ENCODE peak calls at places on chromosomes 4 and X, in six cellular contexts. Z, E, M, J, V and Q are unnamed samples. For H3K9me3, the result is how much of the 10 kb centered on the place peaks cover.

GRCh38 chr4:137359691-137360315 is 172.5 kb downstream of the PCDH18 start:
- DNase-seq in M (no peak), J (no peak), E (no peak), V (peak), Z (peak), Q (no peak)

GRCh38 chrX:53695901-53696300 is 9.4 kb upstream of the HUWE1 start:
- DNase-seq in V (no peak), J (no peak), M (no peak), E (no peak), Z (no peak), Q (no peak)

GRCh38 chr4:57193164-57193810 is 83.1 kb upstream of the IGFBP7 start:
- DNase-seq in V (peak), M (no peak), J (no peak), Z (no peak), E (no peak), Q (no peak)

GRCh38 chr4:82984459-82984858 is 26.2 kb downstream of the LIN54 start:
- DNase-seq in E (peak), V (no peak), Z (peak), M (no peak), J (no peak), Q (no peak)

GRCh38 chr4:6633091-6633906 is 7.2 kb upstream of the MRFAP1 start:
- DNase-seq in E (peak), V (peak), Z (peak), M (no peak), J (no peak), Q (no peak)

GRCh38 chrX:71607488-71607887 is 10.8 kb downstream of the CXCR3 start:
- DNase-seq in M (no peak), V (no peak), E (no peak), J (no peak), Z (no peak), Q (no peak)

GRCh38 chr4:7171191-7171900 is 21.0 kb upstream of the SORCS2 start:
- DNase-seq in E (no peak), V (no peak), J (no peak), Z (no peak), M (peak), Q (no peak)

GRCh38 chrX:23805379-23805778 is 22.4 kb downstream of the SAT1 start:
- DNase-seq in J (no peak), V (peak), M (no peak), E (no peak), Z (no peak), Q (no peak)

GRCh38 chr4:90127223-90127705 is at the start of gene CCSER1:
- DNase-seq in V (peak), Z (peak), E (peak), M (peak), J (no peak), Q (peak)

GRCh38 chrX:29948653-29949052 is 266.7 kb upstream of the MAGEB2 start:
- DNase-seq in E (peak), M (no peak), J (no peak), V (no peak), Z (peak), Q (no peak)

GRCh38 chr4:155405059-155405458 is 28.3 kb upstream of the MAP9 start:
- DNase-seq in E (no peak), Z (peak), M (no peak), J (no peak), V (no peak), Q (no peak)

GRCh38 chrX:1486749-1487361 is 34.1 kb upstream of the ASMTL start:
- DNase-seq in J (no peak), E (no peak), M (no peak), Z (no peak), V (no peak), Q (no peak)

GRCh38 chr4:169619518-169619957 is 840 bp upstream of the CLCN3 start:
- DNase-seq in V (peak), Z (peak), M (peak), J (no peak), E (peak), Q (peak)

GRCh38 chr4:182556576-182556975 is 313.4 kb downstream of the TENM3 start:
- DNase-seq in M (no peak), J (no peak), E (peak), Z (peak), V (no peak), Q (no peak)

GRCh38 chr4:177441061-177441802 is 1.0 kb downstream of the AGA start:
- DNase-seq in Z (peak), V (peak), J (no peak), M (no peak), E (peak), Q (no peak)

GRCh38 chr4:170672571-170672970 is 582.8 kb upstream of the AADAT start:
- DNase-seq in E (peak), V (no peak), J (no peak), M (no peak), Z (peak), Q (no peak)
- H4K91ac ChIP-seq in E (no peak), V (no peak), J (no peak), M (no peak), Z (no peak), Q (no peak)

GRCh38 chrX:2608638-2609430 is 82.3 kb upstream of the CD99 start:
- DNase-seq in Z (peak), J (peak), M (peak), E (peak), V (peak), Q (peak)
- H2BK5ac ChIP-seq in Z (peak), J (peak), M (no peak), E (peak), V (peak), Q (peak)

GRCh38 chrX:147180886-147181285 is 366.3 kb upstream of the CXorf51A start:
- DNase-seq in J (no peak), Z (no peak), E (no peak), M (no peak), V (no peak), Q (no peak)
- H3K9me3 ChIP-seq in J (under half), Z (under half), E (under half), M (under half), V (under half), Q (under half)

GRCh38 chrX:77434949-77435348 is 12.2 kb upstream of the FGF16 start:
- DNase-seq in Z (no peak), E (no peak), J (no peak), V (no peak), M (no peak), Q (no peak)

GRCh38 chrX:77440310-77440709 is 6.9 kb upstream of the FGF16 start:
- DNase-seq in E (no peak), M (no peak), Z (no peak), V (no peak), J (no peak), Q (no peak)

GRCh38 chrX:77436682-77437081 is 10.5 kb upstream of the FGF16 start:
- DNase-seq in M (no peak), J (no peak), E (no peak), V (no peak), Z (peak), Q (no peak)

GRCh38 chrX:77432998-77433397 is 14.2 kb upstream of the FGF16 start:
- DNase-seq in V (no peak), Z (no peak), M (no peak), J (no peak), E (no peak), Q (no peak)

DNA sequence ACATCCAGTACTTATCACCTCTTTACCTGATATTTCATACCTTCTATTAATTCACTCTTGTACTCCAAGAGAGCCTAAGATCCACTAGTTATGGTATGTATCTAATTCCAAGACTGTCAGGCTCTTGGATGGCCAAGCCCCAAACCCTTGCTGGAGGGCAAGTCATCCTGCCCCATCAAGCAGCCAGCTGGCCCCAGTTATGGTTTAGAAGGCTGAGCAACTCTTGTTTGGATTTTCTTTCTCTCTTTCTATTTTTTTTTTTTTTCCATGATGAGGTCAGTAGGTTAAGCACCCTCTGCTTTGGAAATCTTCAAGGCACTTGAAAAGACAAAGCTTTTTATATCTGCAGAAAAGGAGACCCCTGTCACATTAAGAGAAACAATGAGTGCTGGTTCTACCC is 10.9 kb upstream of the FGF16 start:
- DNase-seq in E (no peak), V (no peak), Z (no peak), M (no peak), J (no peak), Q (no peak)
- H4K91ac ChIP-seq in E (no peak), V (no peak), Z (no peak), M (no peak), J (no peak), Q (no peak)

DNA sequence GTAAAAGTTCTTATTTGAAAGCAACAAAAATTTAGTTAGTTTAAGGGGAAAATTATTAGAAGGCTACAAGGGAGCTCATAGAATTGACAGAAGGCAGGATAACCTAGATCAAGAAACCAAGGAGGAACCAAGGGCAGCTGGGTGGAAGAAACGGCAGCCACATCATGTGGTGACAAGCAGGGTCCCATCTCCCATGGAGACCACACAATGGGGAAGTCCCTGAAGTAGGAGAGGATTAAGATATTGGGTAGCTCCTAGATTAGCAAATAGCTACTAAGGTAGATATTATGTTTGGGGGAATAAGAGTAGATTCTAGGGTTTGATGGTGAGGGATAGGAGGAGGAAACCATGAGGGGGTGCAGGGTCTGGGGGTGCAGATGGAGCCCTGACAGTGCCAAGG is 48.0 kb upstream of the TMEM154 start:
- DNase-seq in Z (no peak), E (no peak), M (no peak), V (no peak), J (no peak), Q (no peak)
- H2BK5ac ChIP-seq in Z (no peak), E (no peak), M (no peak), V (no peak), J (no peak), Q (no peak)

DNA sequence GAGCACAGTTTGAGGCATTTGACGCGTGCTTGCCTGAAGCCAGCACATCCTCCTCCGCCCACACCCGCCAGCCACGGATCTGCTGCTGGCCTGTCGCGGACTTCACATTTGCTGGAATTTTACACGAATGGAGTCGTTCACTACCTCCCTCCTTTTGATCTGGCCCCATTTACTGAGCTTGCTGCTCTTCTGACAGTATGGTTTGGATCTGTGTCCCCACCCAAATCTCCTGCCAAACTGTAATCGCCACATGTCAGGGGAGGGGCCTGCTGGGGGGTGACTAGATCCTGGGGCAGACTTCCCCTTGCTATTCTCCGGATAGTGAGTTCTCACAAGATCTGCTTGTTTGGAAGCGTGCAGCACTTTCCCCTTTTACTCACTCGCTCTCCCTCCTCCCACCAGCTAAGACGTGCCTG is 19.9 kb upstream of the CPLX1 start:
- DNase-seq in Z (peak), M (no peak), V (no peak), E (no peak), J (no peak), Q (no peak)
- H3K9me3 ChIP-seq in Z (under half), M (under half), V (under half), E (under half), J (under half), Q (under half)

GRCh38 chr4:71029504-71029903 is 36.1 kb downstream of the DCK start:
- DNase-seq in Z (no peak), E (no peak), M (no peak), V (no peak), J (no peak), Q (no peak)
- H4K91ac ChIP-seq in Z (no peak), E (no peak), M (no peak), V (no peak), J (no peak), Q (no peak)